ENCODE peak calls at places on chromosomes 7 and 10, in seven cellular contexts. G is Panc1; H is iPS DF 6.9; N is aorta; Q is effector memory CD4-positive, alpha-beta T cell; I is psoas muscle; F is cardiac muscle cell. Y is an unnamed sample.

GRCh38 chr7:78443811-78444210 is 645.2 kb downstream of the PHTF2 start:
- DNase-seq in Q (no peak), H (no peak), I (no peak), F (no peak), G (no peak), N (no peak), Y (no peak)

GRCh38 chr10:77787440-77787839 is 139.1 kb downstream of the DLG5 start:
- DNase-seq in I (no peak), F (no peak), N (peak; percentile 32), H (no peak), G (no peak), Q (no peak), Y (no peak)

GRCh38 chr10:103855424-103855823 is at the start of gene SH3PXD2A:
- DNase-seq in H (no peak), G (no peak), F (peak; percentile 38), Q (peak; percentile 5), I (peak; percentile 45), N (peak; percentile 64), Y (no peak)

GRCh38 chr7:64997927-64998391 is 7.1 kb upstream of the ZNF117 start:
- DNase-seq in H (no peak), I (peak; percentile 16), G (no peak), F (peak; percentile 72), N (no peak), Q (no peak), Y (no peak)

GRCh38 chr10:50531388-50532077 is 92.2 kb downstream of the SGMS1 start:
- DNase-seq in Q (no peak), N (no peak), H (no peak), I (no peak), F (no peak), G (no peak), Y (no peak)

GRCh38 chr7:73715648-73716317 is 3.7 kb downstream of the STX1A start:
- DNase-seq in F (peak; percentile 83), H (no peak), I (no peak), Q (no peak), N (peak; percentile 69), G (peak; percentile 98), Y (no peak)

GRCh38 chr7:47438411-47439029 is 143.4 kb downstream of the TNS3 start:
- DNase-seq in Q (no peak), I (no peak), N (no peak), H (no peak), F (no peak), G (no peak), Y (no peak)

GRCh38 chr10:63171926-63172325 is 38.8 kb downstream of the NRBF2 start:
- DNase-seq in H (no peak), F (no peak), I (no peak), G (no peak), Q (no peak), N (no peak), Y (no peak)

GRCh38 chr10:117005454-117006055 is 568 bp upstream of the SHTN1 start:
- DNase-seq in N (peak; percentile 44), Q (no peak), H (no peak), F (peak; percentile 8), G (peak; percentile 17), I (no peak), Y (no peak)

GRCh38 chr7:117592011-117592635 is 112.3 kb downstream of the CFTR start:
- DNase-seq in Q (no peak), N (no peak), G (no peak), H (no peak), I (no peak), F (no peak), Y (no peak)

GRCh38 chr10:132536241-132536963 is 1.2 kb upstream of the INPP5A start:
- DNase-seq in I (peak; percentile 19), F (no peak), H (no peak), N (peak; percentile 49), Q (no peak), G (no peak), Y (peak; percentile 19)

GRCh38 chr10:114042895-114043531 is 653 bp upstream of the ADRB1 start:
- DNase-seq in G (no peak), Q (no peak), N (peak; percentile 49), F (no peak), I (peak; percentile 29), H (peak; percentile 27), Y (no peak)

GRCh38 chr10:61903184-61903990 is 1.9 kb downstream of the ARID5B start:
- DNase-seq in H (no peak), F (peak; percentile 74), Q (peak; percentile 54), I (peak; percentile 61), G (no peak), N (peak; percentile 75), Y (peak; percentile 40)

GRCh38 chr10:125041856-125042506 is 100.1 kb downstream of the ZRANB1 start:
- DNase-seq in F (no peak), Q (no peak), I (no peak), H (no peak), G (no peak), N (no peak), Y (no peak)

GRCh38 chr7:471866-472639 is 47.6 kb downstream of the PDGFA start:
- DNase-seq in N (peak; percentile 96), G (no peak), F (peak; percentile 99), Q (no peak), H (no peak), I (peak; percentile 84), Y (peak; percentile 83)

GRCh38 chr10:92187101-92187500 is 103.8 kb downstream of the CPEB3 start:
- DNase-seq in I (no peak), G (no peak), H (no peak), Q (no peak), N (no peak), F (no peak), Y (no peak)

GRCh38 chr7:107890493-107890961 is 456 bp upstream of the DLD start:
- DNase-seq in H (no peak), G (no peak), F (no peak), I (no peak), Q (no peak), N (no peak), Y (no peak)

GRCh38 chr7:77413861-77414424 is 2.2 kb downstream of the GSAP start:
- DNase-seq in H (no peak), N (no peak), F (peak; percentile 44), Q (no peak), G (no peak), I (no peak), Y (no peak)

GRCh38 chr10:102291221-102291905 is 46.0 kb downstream of the GBF1 start:
- DNase-seq in G (no peak), I (no peak), N (no peak), H (no peak), Q (no peak), F (peak; percentile 18), Y (no peak)

GRCh38 chr7:42550706-42551470 is 313.9 kb upstream of the GLI3 start:
- DNase-seq in Q (no peak), F (no peak), H (no peak), N (no peak), I (no peak), G (no peak), Y (no peak)

GRCh38 chr7:42549866-42550485 is 313.0 kb upstream of the GLI3 start:
- DNase-seq in Q (no peak), H (no peak), G (no peak), I (no peak), N (no peak), F (no peak), Y (no peak)

GRCh38 chr7:42543953-42544352 is 306.9 kb upstream of the GLI3 start:
- DNase-seq in F (peak; percentile 6), H (no peak), Q (no peak), G (no peak), I (no peak), N (no peak), Y (no peak)

GRCh38 chr7:42549212-42549611 is 312.2 kb upstream of the GLI3 start:
- DNase-seq in G (no peak), N (no peak), H (no peak), I (no peak), Q (no peak), F (no peak), Y (no peak)

DNA sequence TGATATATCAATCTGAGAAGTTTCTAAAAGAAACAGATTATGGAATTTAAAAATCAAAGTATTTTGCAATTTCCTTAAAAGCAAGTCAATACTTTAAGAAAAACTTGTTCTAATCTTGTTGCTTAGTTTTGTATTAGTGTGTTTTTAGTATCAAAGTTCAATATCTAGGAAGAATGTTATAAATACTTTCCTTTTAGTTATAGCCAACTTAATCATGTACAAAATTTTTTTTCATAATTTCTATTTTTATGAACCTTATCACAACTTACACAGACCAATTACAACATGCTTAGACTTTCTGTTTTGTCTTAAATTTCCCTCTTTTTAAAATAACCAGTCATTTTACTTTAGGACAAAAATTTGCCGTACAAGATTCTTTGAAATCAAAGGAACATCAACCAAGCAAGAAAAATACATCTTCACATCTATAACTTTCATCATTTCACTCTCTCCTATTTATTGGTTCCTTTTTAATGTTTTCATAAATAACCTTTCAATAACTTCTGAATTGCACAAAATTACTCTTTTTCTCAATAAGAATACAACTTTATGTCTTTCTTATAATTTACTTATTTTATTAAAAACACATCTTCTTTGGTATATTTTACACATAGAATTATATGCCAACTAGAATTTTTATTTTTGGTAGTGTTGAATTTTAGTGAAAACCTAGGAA is 308.2 kb upstream of the GLI3 start:
- DNase-seq in H (no peak), G (no peak), Q (no peak), F (no peak), I (no peak), N (no peak), Y (no peak)
- H3K9me3 ChIP-seq in H (peaks cover 2% of the 10 kb centered on the region), G (peaks cover 18% of the 10 kb centered on the region), Q (no peaks in the 10 kb centered on the region), F (no peaks in the 10 kb centered on the region), I (no peaks in the 10 kb centered on the region), N (no peaks in the 10 kb centered on the region), Y (no peaks in the 10 kb centered on the region)

DNA sequence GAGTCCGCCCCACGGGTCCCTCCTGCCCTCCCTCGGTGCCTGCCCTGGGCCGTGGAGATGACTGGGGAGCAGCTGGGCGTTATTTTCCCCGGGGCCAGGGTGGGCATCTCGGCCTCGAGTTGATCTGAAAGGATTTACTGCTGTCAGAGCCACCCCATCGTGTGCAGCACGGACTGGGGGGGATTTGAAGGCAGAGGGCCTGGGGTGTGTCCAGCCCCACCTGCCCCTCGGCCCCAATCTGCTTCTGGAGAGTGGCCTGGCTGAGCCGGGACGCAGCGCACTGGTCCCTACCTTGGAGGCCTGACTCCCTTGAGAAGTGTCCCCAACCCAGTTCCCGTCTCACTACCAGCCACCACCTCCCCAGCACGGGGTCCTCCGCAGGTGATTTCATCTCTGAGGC is 24.2 kb upstream of the PFKFB3 start:
- DNase-seq in Q (no peak), F (no peak), N (no peak), H (no peak), G (no peak), I (no peak), Y (no peak)
- H3K9me3 ChIP-seq in Q (no peaks in the 10 kb centered on the region), F (no peaks in the 10 kb centered on the region), N (no peaks in the 10 kb centered on the region), H (no peaks in the 10 kb centered on the region), G (no peaks in the 10 kb centered on the region), I (no peaks in the 10 kb centered on the region), Y (no peaks in the 10 kb centered on the region)

GRCh38 chr10:60576130-60577069 is 186.7 kb upstream of the ANK3 start:
- DNase-seq in N (no peak), G (no peak), H (no peak), Q (no peak), F (no peak), I (no peak), Y (no peak)
- H3K9me3 ChIP-seq in N (no peaks in the 10 kb centered on the region), G (no peaks in the 10 kb centered on the region), H (no peaks in the 10 kb centered on the region), Q (no peaks in the 10 kb centered on the region), F (no peaks in the 10 kb centered on the region), I (no peaks in the 10 kb centered on the region), Y (no peaks in the 10 kb centered on the region)

GRCh38 chr7:145474287-145474686 is 638.4 kb upstream of the TPK1 start:
- DNase-seq in I (no peak), Q (no peak), H (no peak), N (no peak), G (no peak), F (no peak), Y (no peak)

GRCh38 chr7:145481985-145482384 is 634.6 kb upstream of the CNTNAP2 start:
- DNase-seq in F (no peak), I (no peak), Q (no peak), H (no peak), G (no peak), N (no peak), Y (no peak)

GRCh38 chr7:145478551-145478950 is 638.0 kb upstream of the CNTNAP2 start:
- DNase-seq in I (no peak), N (no peak), Q (no peak), H (no peak), F (no peak), G (no peak), Y (no peak)
- H3K9me3 ChIP-seq in I (no peaks in the 10 kb centered on the region), N (no peaks in the 10 kb centered on the region), Q (no peaks in the 10 kb centered on the region), H (no peaks in the 10 kb centered on the region), F (no peaks in the 10 kb centered on the region), G (no peaks in the 10 kb centered on the region), Y (no peaks in the 10 kb centered on the region)

Y was measured in tibial artery.